ENCODE peak calls at places on chromosomes 2 and 18, in ten cellular contexts. A is AG08396; H is stomach; X is mucosa of descending colon; L is fibroblast of lung; K is GM10248; T is NCI-H1092; G is stimulated activated CD8-positive, alpha-beta memory T cell treated with anti-CD3 and anti-CD28 coated beads, Interleukin-15, amount 100 ng/mL, for 1 hour; N is HFF-Myc; Y is stimulated activated CD4-positive, alpha-beta T cell treated with anti-CD3 and anti-CD28 coated beads, Interleukin-15, amount 100 ng/mL, for 24 hours. I is an unnamed sample.

GRCh38 chr18:35458271-35458670 is 39.5 kb downstream of the INO80C start:
- DNase-seq in Y (no peak), K (no peak), G (no peak), H (no peak), T (peak; percentile 28), N (no peak), A (no peak), L (peak; percentile 38), X (no peak), I (no peak)

GRCh38 chr18:78293516-78293915 is 686.1 kb upstream of the SALL3 start:
- DNase-seq in X (no peak), H (no peak), G (no peak), T (peak; percentile 31), A (no peak), N (no peak), L (no peak), Y (no peak), K (no peak), I (no peak)

GRCh38 chr18:70182548-70182947 is 22.9 kb downstream of the RTTN start:
- DNase-seq in X (no peak), A (no peak), T (no peak), H (no peak), N (no peak), Y (no peak), K (no peak), G (no peak), L (no peak), I (no peak)

GRCh38 chr18:59899298-59900221 is at the start of gene PMAIP1:
- DNase-seq in T (peak; percentile 88), H (peak; percentile 89), K (peak; percentile 93), A (peak; percentile 94), X (peak; percentile 94), N (peak; percentile 92), Y (peak; percentile 90), L (peak; percentile 92), G (peak; percentile 70), I (peak; percentile 92)

GRCh38 chr2:12177052-12177994 is 430.9 kb downstream of the LPIN1 start:
- DNase-seq in H (peak; percentile 29), T (no peak), N (peak; percentile 59), Y (peak; percentile 32), L (peak; percentile 82), A (peak; percentile 68), K (peak; percentile 27), G (no peak), X (peak; percentile 26), I (peak; percentile 14)

GRCh38 chr2:165833156-165833555 is 39.1 kb upstream of the GALNT3 start:
- DNase-seq in K (no peak), T (no peak), L (peak; percentile 83), A (peak; percentile 27), Y (no peak), N (no peak), X (no peak), H (no peak), G (no peak), I (no peak)

GRCh38 chr18:78672862-78673446 is 306.7 kb upstream of the SALL3 start:
- DNase-seq in K (no peak), G (no peak), H (no peak), N (no peak), X (no peak), L (no peak), T (peak; percentile 24), A (no peak), Y (no peak), I (no peak)

GRCh38 chr18:58942486-58942885 is 77.8 kb downstream of the ZNF532 start:
- DNase-seq in K (no peak), X (no peak), H (peak; percentile 57), Y (no peak), L (peak; percentile 45), A (no peak), N (no peak), G (no peak), T (no peak), I (no peak)